ENCODE peak calls at places on chromosome 1, in four cellular contexts. K, J, L and P are unnamed samples.
A peak's percentile ranks its signal among the peaks of the same experiment; 100 is the strongest.

GRCh38 chr1:59332983-59333382 is 36.1 kb downstream of the FGGY start:
- DNase-seq in K (no peak), L (no peak), J (no peak), P (no peak)

GRCh38 chr1:97489834-97490233 is 431.0 kb downstream of the DPYD start:
- DNase-seq in J (no peak), K (no peak), L (no peak), P (no peak)

GRCh38 chr1:231420959-231421615 is 1.0 kb downstream of the EGLN1 start:
- DNase-seq in L (peak; percentile 75), K (peak; percentile 56), J (peak; percentile 59), P (peak; percentile 57)

GRCh38 chr1:153553096-153553495 is 4.0 kb upstream of the S100A3 start:
- DNase-seq in J (no peak), K (no peak), L (no peak), P (no peak)

GRCh38 chr1:65792671-65793358 is at the start of gene PDE4B:
- DNase-seq in L (no peak), K (peak; percentile 19), J (no peak), P (no peak)

GRCh38 chr1:197841828-197842573 is 60.4 kb upstream of the C1orf53 start:
- DNase-seq in J (no peak), K (no peak), L (no peak), P (no peak)

GRCh38 chr1:227786673-227787512 is 28.6 kb upstream of the PRSS38 start:
- DNase-seq in K (no peak), J (no peak), L (no peak), P (peak; percentile 25)

GRCh38 chr1:238701024-238701423 is 685.3 kb upstream of the CHRM3 start:
- DNase-seq in L (no peak), J (no peak), K (no peak), P (no peak)

GRCh38 chr1:221458430-221459156 is 283.3 kb downstream of the DUSP10 start:
- DNase-seq in L (no peak), J (no peak), K (no peak), P (no peak)

GRCh38 chr1:232568331-232568852 is 61.5 kb downstream of the SIPA1L2 start:
- DNase-seq in J (no peak), K (no peak), L (no peak), P (no peak)

GRCh38 chr1:6392880-6393399 is 627 bp downstream of the ACOT7 start:
- DNase-seq in J (peak; percentile 69), K (no peak), L (no peak), P (no peak)

GRCh38 chr1:7539772-7540175 is 231.3 kb upstream of the VAMP3 start:
- DNase-seq in J (peak; percentile 65), K (peak; percentile 79), L (no peak), P (no peak)

GRCh38 chr1:119531606-119532323 is 24.8 kb downstream of the HSD3B1 start:
- DNase-seq in J (no peak), L (no peak), K (no peak), P (no peak)

GRCh38 chr1:195053478-195053877 is 1554.8 kb downstream of the KCNT2 start:
- DNase-seq in L (no peak), K (no peak), J (no peak), P (no peak)

GRCh38 chr1:8373547-8374270 is 55.8 kb downstream of the SLC45A1 start:
- DNase-seq in L (no peak), J (no peak), K (peak; percentile 70), P (no peak)

DNA sequence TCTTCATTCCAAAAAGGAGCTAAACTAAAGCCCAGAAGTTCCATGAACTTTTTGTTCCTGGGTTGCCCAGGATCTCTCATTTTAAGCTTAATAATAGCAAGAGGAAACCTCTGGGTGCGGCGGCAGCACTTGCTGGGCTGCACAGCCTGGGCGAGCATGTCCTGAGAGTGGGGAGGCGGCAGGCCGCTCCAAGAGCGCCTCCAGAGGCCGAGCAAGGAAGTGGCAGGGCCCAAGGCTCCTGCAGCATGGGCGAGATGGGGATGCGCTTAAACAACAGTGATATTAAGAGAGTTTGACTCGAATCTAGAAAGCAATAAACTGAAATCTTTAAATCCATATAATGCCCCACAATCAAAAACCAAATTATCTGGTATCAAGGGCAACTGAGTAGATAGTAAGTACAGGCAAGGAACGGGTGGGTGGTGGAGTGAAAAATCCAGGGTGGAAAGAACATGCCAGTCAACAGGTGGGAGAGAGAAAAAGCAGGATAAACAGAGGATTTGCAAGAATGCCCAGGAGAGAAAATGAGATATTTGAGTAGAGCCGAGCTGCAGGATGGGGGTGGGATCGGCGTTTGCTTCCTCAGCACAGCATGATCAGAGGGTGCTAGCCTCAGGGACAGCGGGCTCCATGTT is 14.1 kb upstream of the TNR start:
- DNase-seq in J (peak; percentile 76), K (peak; percentile 62), L (peak; percentile 63), P (no peak)
- TF ChIP-seq CTCF in J (peak; percentile 99), K (peak; percentile 70), L (peak; percentile 98), P (no peak)

GRCh38 chr1:225652726-225653462 is at the start of gene ENAH:
- DNase-seq in K (peak; percentile 95), J (peak; percentile 73), L (peak; percentile 70), P (peak; percentile 89)

GRCh38 chr1:225653463-225654276 is 747 bp upstream of the ENAH start:
- DNase-seq in J (no peak), L (peak; percentile 27), K (peak; percentile 84), P (peak; percentile 87)

GRCh38 chr1:225650198-225650597 is 2.7 kb downstream of the ENAH start:
- DNase-seq in L (no peak), K (no peak), J (no peak), P (no peak)

GRCh38 chr1:225651872-225652725 is 824 bp downstream of the ENAH start:
- DNase-seq in K (peak; percentile 68), L (peak; percentile 13), J (no peak), P (no peak)

DNA sequence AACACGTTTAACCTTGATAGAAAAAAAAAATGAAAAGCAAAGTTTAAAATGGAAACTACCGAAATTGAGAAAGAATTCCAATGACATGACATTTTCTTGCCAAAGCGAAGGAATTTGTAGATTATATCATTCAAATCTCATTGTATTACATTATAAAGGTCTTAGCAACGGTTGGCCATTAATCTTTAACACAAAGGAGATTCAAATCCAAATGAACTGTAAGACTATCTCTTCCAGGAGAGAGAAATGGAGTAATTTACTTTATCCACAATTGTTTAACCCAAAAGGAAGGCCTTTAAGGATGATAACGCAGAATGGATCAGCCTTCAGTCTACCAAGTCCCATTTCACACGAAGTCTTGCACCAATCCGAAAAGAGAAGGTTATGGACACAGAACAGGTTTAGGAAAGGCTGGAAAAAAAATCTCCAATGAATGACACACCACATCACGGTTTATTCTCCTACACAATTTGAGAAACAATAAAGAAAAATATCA is 1.5 kb downstream of the ENAH start:
- DNase-seq in K (no peak), L (no peak), J (no peak), P (no peak)
- H3K4me3 ChIP-seq in K (peak overlapping the region; percentile 99), L (peak overlapping the region; percentile 86), J (no peak overlapping the region), P (peak overlapping the region; percentile 94)

DNA sequence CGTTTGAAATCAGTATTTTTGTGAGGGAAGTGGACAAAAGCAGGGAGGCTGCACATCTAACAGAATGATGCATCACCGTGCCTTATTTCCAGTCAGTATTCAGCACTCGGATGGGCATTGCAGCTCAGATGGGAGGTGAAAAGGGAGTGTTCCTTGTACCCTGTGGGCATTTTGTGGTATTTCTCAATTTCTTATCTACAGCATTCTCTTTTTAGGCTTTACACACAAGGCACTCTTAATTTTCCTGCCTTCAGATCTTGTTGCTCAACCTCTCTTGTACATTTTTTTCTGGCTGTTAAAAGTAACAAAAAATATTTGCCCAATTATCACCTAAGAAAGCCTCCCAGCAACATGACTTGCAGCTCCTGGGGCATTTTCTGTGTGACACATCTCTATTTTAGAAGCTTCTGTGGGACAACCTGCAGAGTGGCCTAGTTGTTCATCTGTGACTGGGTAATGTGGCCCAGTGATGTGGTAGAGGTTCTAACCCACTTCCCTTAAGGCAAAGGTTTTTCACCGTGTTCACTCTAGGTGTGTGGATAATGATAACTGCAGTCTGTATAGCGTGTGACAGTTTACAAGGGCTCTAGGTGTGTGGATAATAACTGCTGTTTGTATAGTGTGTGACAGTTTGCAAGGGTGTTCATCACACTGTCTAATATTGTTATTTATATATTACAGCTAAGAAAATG is 257.2 kb downstream of the PTGER3 start:
- DNase-seq in L (no peak), K (no peak), J (no peak), P (no peak)
- TF ChIP-seq CTCF in L (no peak), K (no peak), J (no peak), P (no peak)

DNA sequence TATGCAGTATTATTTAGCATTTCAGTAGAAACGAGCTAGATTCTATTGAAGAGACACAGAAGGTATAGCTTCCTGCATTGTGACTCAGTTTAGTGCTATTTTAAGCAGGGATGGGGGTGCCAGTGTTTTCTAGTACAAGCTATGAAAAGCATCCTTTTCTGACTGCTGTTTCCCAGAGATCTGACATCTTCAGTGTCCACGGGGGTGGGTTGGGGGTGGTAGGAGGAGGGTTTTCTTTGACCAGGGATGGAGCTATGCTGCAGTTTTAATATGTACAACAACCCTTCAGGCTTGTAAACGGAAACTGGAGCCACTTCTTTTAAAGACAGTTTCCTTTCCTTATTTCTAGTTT is 2.7 kb upstream of the NEGR1 start:
- DNase-seq in L (no peak), K (peak; percentile 6), J (no peak), P (no peak)
- H3K4me3 ChIP-seq in L (no peak overlapping the region), K (peak overlapping the region; percentile 87), J (no peak overlapping the region), P (peak overlapping the region; percentile 71)

DNA sequence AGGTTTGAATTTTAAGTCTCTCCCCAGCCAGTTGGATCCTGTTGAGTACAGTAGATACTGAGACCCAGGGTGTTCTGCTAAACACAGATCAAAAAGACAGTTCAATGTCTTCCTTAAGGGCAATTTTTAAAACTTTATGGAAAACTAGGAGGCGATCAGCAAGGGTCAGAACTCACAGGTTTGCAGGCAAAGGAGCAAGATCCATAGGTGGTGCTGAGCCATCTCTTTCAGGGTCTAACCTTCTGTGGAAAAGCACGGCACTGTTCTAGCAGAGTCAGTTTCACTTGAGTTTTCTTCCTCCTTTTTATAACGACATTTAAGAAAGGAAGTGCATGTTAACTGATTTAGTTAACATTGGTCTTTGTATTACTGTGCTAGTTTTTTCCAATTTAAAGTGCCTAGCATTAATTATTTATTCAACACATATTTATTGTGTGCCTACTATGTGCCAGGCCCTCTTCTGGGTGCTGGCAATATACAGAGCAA is at the start of gene CD84:
- DNase-seq in J (peak; percentile 22), L (peak; percentile 64), K (no peak), P (no peak)
- TF ChIP-seq CTCF in J (no peak), L (peak; percentile 28), K (no peak), P (no peak)

GRCh38 chr1:115839706-115840095 is 1.2 kb downstream of the NHLH2 start:
- DNase-seq in L (no peak), J (no peak), K (no peak), P (no peak)

GRCh38 chr1:115837386-115837761 is 3.6 kb downstream of the NHLH2 start:
- DNase-seq in K (no peak), J (no peak), L (no peak), P (no peak)

GRCh38 chr1:115838426-115838804 is 2.5 kb downstream of the NHLH2 start:
- DNase-seq in K (no peak), L (no peak), J (no peak), P (no peak)

GRCh38 chr1:115837762-115838421 is 3.0 kb downstream of the NHLH2 start:
- DNase-seq in L (no peak), J (no peak), K (peak; percentile 16), P (no peak)

GRCh38 chr1:115838805-115839705 is 1.9 kb downstream of the NHLH2 start:
- DNase-seq in K (peak; percentile 25), L (no peak), J (no peak), P (no peak)
- H3K4me3 ChIP-seq in K (peak overlapping the region; percentile 16), L (no peak overlapping the region), J (no peak overlapping the region), P (peak overlapping the region; percentile 13)

DNA sequence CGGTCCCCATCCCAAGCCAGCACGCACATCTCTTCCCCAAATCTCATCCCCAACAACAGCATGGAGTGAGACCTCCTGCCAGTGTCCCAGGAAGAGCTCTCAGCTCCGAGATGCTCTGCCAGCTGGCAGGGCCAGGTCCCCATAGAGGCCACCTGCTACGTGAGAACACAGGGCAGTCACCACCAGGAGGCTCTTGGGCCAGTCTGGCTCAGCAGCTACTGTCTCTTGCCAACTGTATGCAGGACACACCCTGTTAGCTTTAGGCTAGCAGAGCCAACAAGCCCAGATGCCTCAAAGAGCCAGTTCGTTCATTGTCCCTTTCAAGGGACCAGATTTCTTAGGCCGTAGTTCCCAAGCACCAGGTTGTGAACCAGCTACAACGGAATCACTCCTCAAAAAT is 36.9 kb downstream of the FBXO2 start:
- DNase-seq in K (no peak), J (no peak), L (no peak), P (no peak)
- TF ChIP-seq CTCF in K (no peak), J (no peak), L (no peak), P (no peak)